ENCODE peak calls at places on chromosomes 5 and 9, in four cellular contexts. X is Panc1, H is heart left ventricle, K is SK-N-SH. B is an unnamed sample. For H3K4me1, the result is how much of the 10 kb centered on the place peaks cover.

GRCh38 chr9:79684711-79685575 is 113.2 kb downstream of the TLE4 start:
- DNase-seq in X (no peak), H (no peak), K (no peak), B (no peak)

GRCh38 chr5:124599048-124599973 is 147.1 kb downstream of the ZNF608 start:
- DNase-seq in X (peak), H (peak), K (peak), B (peak)

GRCh38 chr9:74412236-74412979 is 84.7 kb upstream of the RORB start:
- DNase-seq in X (no peak), H (no peak), K (no peak), B (no peak)

GRCh38 chr5:151058891-151059611 is 21.8 kb downstream of the TNIP1 start:
- DNase-seq in X (no peak), H (no peak), K (no peak), B (no peak)

GRCh38 chr9:118059520-118060278 is 355.5 kb downstream of the TLR4 start:
- DNase-seq in X (no peak), H (peak), K (no peak), B (no peak)

GRCh38 chr9:129253820-129254381 is 75.8 kb upstream of the IER5L start:
- DNase-seq in X (no peak), H (peak), K (no peak), B (no peak)

GRCh38 chr5:33476992-33477391 is 36.2 kb downstream of the TARS1 start:
- DNase-seq in X (no peak), H (no peak), K (no peak), B (no peak)

GRCh38 chr5:170614071-170614490 is 110.3 kb downstream of the KCNIP1 start:
- DNase-seq in X (no peak), H (no peak), K (peak), B (no peak)

GRCh38 chr5:103461223-103461622 is 101.4 kb downstream of the NUDT12 start:
- DNase-seq in X (no peak), H (no peak), K (no peak), B (no peak)

GRCh38 chr5:142613231-142613630 is 72.7 kb downstream of the FGF1 start:
- DNase-seq in X (no peak), H (no peak), K (no peak), B (no peak)

GRCh38 chr5:13244151-13244550 is 700.3 kb downstream of the DNAH5 start:
- DNase-seq in X (no peak), H (no peak), K (no peak), B (no peak)

GRCh38 chr5:120605325-120606079 is 141.4 kb downstream of the PRR16 start:
- DNase-seq in X (no peak), H (no peak), K (no peak), B (no peak)

GRCh38 chr9:128553695-128554094 is 1.3 kb downstream of the SPTAN1 start:
- DNase-seq in X (no peak), H (no peak), K (no peak), B (no peak)

GRCh38 chr5:150159741-150160179 is 4.1 kb upstream of the PDGFRB start:
- DNase-seq in X (no peak), H (peak), K (peak), B (no peak)

GRCh38 chr9:73980754-73981153 is 516.4 kb upstream of the RORB start:
- DNase-seq in X (no peak), H (no peak), K (no peak), B (no peak)

GRCh38 chr5:73126381-73126780 is 6.0 kb downstream of the TMEM171 start:
- DNase-seq in X (no peak), H (no peak), K (no peak), B (peak)

GRCh38 chr9:35749515-35750255 is 598 bp downstream of the RGP1 start:
- DNase-seq in X (no peak), H (peak), K (no peak), B (peak)

GRCh38 chr5:59999056-59999455 is 105.5 kb upstream of the PDE4D start:
- DNase-seq in X (no peak), H (no peak), K (no peak), B (no peak)

GRCh38 chr5:6829150-6829784 is 116.0 kb downstream of the TENT4A start:
- DNase-seq in X (no peak), H (no peak), K (no peak), B (no peak)

GRCh38 chr9:114906922-114907571 is 23.3 kb downstream of the TNFSF8 start:
- DNase-seq in X (no peak), H (no peak), K (peak), B (no peak)

GRCh38 chr5:103013933-103014552 is 105.9 kb downstream of the GIN1 start:
- DNase-seq in X (no peak), H (no peak), K (no peak), B (no peak)

GRCh38 chr9:125586173-125586512 is 120.9 kb downstream of the MAPKAP1 start:
- DNase-seq in X (no peak), H (no peak), K (no peak), B (no peak)

GRCh38 chr5:9441610-9442009 is 104.3 kb downstream of the SEMA5A start:
- DNase-seq in X (no peak), H (no peak), K (no peak), B (no peak)

GRCh38 chr5:122501087-122501435 is 189.0 kb downstream of the SNCAIP start:
- DNase-seq in X (no peak), H (no peak), K (no peak), B (no peak)

GRCh38 chr5:53480474-53481353 is at the start of gene FST:
- DNase-seq in X (no peak), H (peak), K (peak), B (peak)

GRCh38 chr5:21802869-21803490 is 1050.2 kb downstream of the CDH12 start:
- DNase-seq in X (peak), H (no peak), K (peak), B (no peak)

GRCh38 chr9:12643686-12644085 is 49.5 kb upstream of the TYRP1 start:
- DNase-seq in X (no peak), H (no peak), K (no peak), B (no peak)

GRCh38 chr9:124428751-124429529 is 13.7 kb upstream of the PSMB7 start:
- DNase-seq in X (no peak), H (no peak), K (no peak), B (no peak)

GRCh38 chr5:161851691-161852299 is 3.9 kb downstream of the GABRA1 start:
- DNase-seq in X (no peak), H (no peak), K (peak), B (no peak)
- TF ChIP-seq CTCF in X (peak), H (no peak), K (peak), B (no peak)

DNA sequence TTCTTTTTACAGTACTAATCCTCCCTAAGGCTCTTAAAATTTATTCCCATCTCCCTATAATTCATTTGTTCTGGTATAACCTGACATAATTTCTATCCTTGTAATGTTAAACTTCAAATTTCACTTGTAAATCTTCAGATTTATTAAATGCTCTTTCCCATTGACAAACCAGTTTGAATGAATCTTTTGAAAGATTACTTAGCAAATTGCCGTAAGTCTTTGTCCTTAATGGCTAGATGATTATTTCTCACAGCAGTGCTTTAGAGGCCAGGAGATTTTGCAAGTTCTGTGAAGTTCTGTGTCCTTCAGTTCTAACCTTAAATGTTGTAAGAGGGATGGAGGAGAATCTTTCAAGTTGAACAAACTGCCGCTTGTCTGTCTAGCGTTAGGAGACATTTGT is 4.2 kb downstream of the SLC44A1 start:
- DNase-seq in X (no peak), H (no peak), K (no peak), B (no peak)
- H3K27ac ChIP-seq in X (no peak), H (no peak), K (no peak), B (no peak)

DNA sequence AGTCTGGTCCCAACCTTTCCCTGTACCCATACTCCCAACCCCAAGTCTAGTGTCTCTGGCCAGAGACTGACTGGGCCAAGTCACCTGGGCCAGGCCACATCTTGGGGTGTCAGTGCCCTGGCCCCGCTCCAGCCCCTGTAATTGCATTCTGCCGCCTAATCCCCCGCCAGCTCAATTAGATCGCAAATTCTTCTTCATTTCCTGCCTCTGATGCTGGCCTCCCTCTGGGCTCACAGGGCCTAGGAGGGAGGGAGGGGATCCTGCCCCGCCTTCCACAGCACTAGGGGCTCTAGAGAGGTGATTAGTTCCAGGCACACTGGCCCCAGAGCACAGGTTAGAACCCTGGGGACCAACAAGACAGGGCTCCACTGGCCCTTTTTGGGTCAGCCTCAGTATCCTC is 5.5 kb downstream of the CXXC5 start:
- DNase-seq in X (no peak), H (no peak), K (no peak), B (no peak)
- H3K4me1 ChIP-seq in X (half or more), H (under half), K (half or more), B (under half)

GRCh38 chr5:17743580-17744435 is 109.5 kb downstream of the TAF11L14 start:
- DNase-seq in X (no peak), H (no peak), K (no peak), B (no peak)
- TF ChIP-seq CTCF in X (no peak), H (no peak), K (no peak), B (no peak)

GRCh38 chr9:70123695-70124094 is 80.0 kb downstream of the MAMDC2 start:
- DNase-seq in X (no peak), H (no peak), K (no peak), B (no peak)

GRCh38 chr9:70127540-70128416 is 84.1 kb downstream of the MAMDC2 start:
- DNase-seq in X (no peak), H (no peak), K (no peak), B (no peak)

GRCh38 chr9:70130266-70130665 is 86.6 kb downstream of the MAMDC2 start:
- DNase-seq in X (no peak), H (no peak), K (no peak), B (no peak)

GRCh38 chr9:70125621-70126020 is 82.0 kb downstream of the MAMDC2 start:
- DNase-seq in X (no peak), H (no peak), K (no peak), B (no peak)

DNA sequence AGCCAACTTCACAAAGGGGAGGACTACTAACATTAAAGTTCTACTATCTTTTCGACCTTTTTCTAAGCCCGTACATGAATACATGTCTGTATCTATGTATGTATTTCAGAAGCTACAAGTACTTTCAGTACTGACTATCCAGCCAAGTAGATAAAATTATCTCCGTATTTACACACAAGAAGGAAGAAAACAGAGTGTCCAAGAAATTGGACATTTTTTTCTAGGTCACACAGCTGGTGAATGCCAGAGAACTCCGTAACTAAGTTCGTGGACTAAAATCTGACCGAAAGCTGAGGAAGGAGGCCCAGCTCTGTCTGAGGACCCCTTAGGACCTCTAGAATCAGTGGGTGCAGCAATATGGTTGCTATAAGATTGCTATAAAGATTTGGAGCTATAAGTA is 83.4 kb downstream of the MAMDC2 start:
- DNase-seq in X (no peak), H (no peak), K (no peak), B (no peak)
- H3K27ac ChIP-seq in X (no peak), H (no peak), K (no peak), B (no peak)